ENCODE peak calls at places on chromosomes 12 and 14, in five cellular contexts. One of them, this sample, is unnamed.

GRCh38 chr12:92543359-92543758 is 159.4 kb upstream of the PLEKHG7 start:
- DNase-seq in Calu3: peak; percentile 70
- DNase-seq in lower lobe of right lung: no peak
- DNase-seq in fibroblast of mammary gland: peak; percentile 22
- DNase-seq in MG63: no peak
- DNase-seq in this sample: peak; percentile 88

GRCh38 chr14:20327005-20327869 is 5.8 kb downstream of the CCNB1IP1 start:
- DNase-seq in MG63: no peak
- DNase-seq in Calu3: peak; percentile 36
- DNase-seq in fibroblast of mammary gland: peak; percentile 83
- DNase-seq in lower lobe of right lung: no peak
- DNase-seq in this sample: peak; percentile 71

GRCh38 chr12:127690161-127690560 is 576.8 kb upstream of the TMEM132C start:
- DNase-seq in fibroblast of mammary gland: peak; percentile 5
- DNase-seq in lower lobe of right lung: no peak
- DNase-seq in MG63: no peak
- DNase-seq in Calu3: no peak
- DNase-seq in this sample: peak; percentile 18

GRCh38 chr12:78916845-78917480 is 52.4 kb downstream of the SYT1 start:
- DNase-seq in lower lobe of right lung: no peak
- DNase-seq in fibroblast of mammary gland: peak; percentile 34
- DNase-seq in MG63: no peak
- DNase-seq in Calu3: peak; percentile 65
- DNase-seq in this sample: peak; percentile 58

GRCh38 chr12:124861492-124861891 is 2.2 kb downstream of the SCARB1 start:
- DNase-seq in fibroblast of mammary gland: peak; percentile 64
- DNase-seq in lower lobe of right lung: no peak
- DNase-seq in MG63: peak; percentile 41
- DNase-seq in Calu3: no peak
- DNase-seq in this sample: peak; percentile 44

GRCh38 chr14:26605602-26606001 is 7.8 kb upstream of the NOVA1 start:
- DNase-seq in lower lobe of right lung: no peak
- DNase-seq in MG63: no peak
- DNase-seq in Calu3: no peak
- DNase-seq in fibroblast of mammary gland: no peak
- DNase-seq in this sample: no peak

GRCh38 chr12:67155863-67156262 is 113.3 kb upstream of the CAND1 start:
- DNase-seq in fibroblast of mammary gland: peak; percentile 59
- DNase-seq in Calu3: no peak
- DNase-seq in MG63: peak; percentile 73
- DNase-seq in lower lobe of right lung: no peak
- DNase-seq in this sample: no peak

GRCh38 chr12:2248901-2249381 is 196.2 kb downstream of the CACNA1C start:
- DNase-seq in Calu3: no peak
- DNase-seq in fibroblast of mammary gland: peak; percentile 25
- DNase-seq in lower lobe of right lung: no peak
- DNase-seq in MG63: no peak
- DNase-seq in this sample: no peak

GRCh38 chr12:29794869-29795268 is 11.1 kb upstream of the TMTC1 start:
- DNase-seq in Calu3: no peak
- DNase-seq in lower lobe of right lung: no peak
- DNase-seq in MG63: peak; percentile 40
- DNase-seq in fibroblast of mammary gland: no peak
- DNase-seq in this sample: no peak

GRCh38 chr14:37697489-37698121 is 102.2 kb downstream of the TTC6 start:
- DNase-seq in Calu3: no peak
- DNase-seq in MG63: no peak
- DNase-seq in fibroblast of mammary gland: peak; percentile 26
- DNase-seq in lower lobe of right lung: no peak
- DNase-seq in this sample: peak; percentile 54

GRCh38 chr14:63286071-63286470 is 32.7 kb downstream of the GPHB5 start:
- DNase-seq in lower lobe of right lung: no peak
- DNase-seq in MG63: no peak
- DNase-seq in Calu3: no peak
- DNase-seq in fibroblast of mammary gland: no peak
- DNase-seq in this sample: no peak

GRCh38 chr14:72104011-72104613 is 171.9 kb downstream of the RGS6 start:
- DNase-seq in MG63: peak; percentile 17
- DNase-seq in Calu3: peak; percentile 44
- DNase-seq in lower lobe of right lung: peak; percentile 49
- DNase-seq in fibroblast of mammary gland: no peak
- DNase-seq in this sample: peak; percentile 32

GRCh38 chr14:105314287-105315185 is at the start of gene PACS2:
- DNase-seq in MG63: peak; percentile 62
- DNase-seq in lower lobe of right lung: peak; percentile 82
- DNase-seq in fibroblast of mammary gland: peak; percentile 77
- DNase-seq in Calu3: peak; percentile 83
- DNase-seq in this sample: peak; percentile 72

GRCh38 chr12:83656004-83656403 is 969.3 kb downstream of the TMTC2 start:
- DNase-seq in Calu3: no peak
- DNase-seq in MG63: no peak
- DNase-seq in lower lobe of right lung: no peak
- DNase-seq in fibroblast of mammary gland: no peak
- DNase-seq in this sample: no peak

GRCh38 chr12:1634590-1635191 is 5.7 kb downstream of the WNT5B start:
- DNase-seq in fibroblast of mammary gland: peak; percentile 74
- DNase-seq in lower lobe of right lung: peak; percentile 87
- DNase-seq in MG63: peak; percentile 68
- DNase-seq in Calu3: peak; percentile 74
- DNase-seq in this sample: peak; percentile 80

GRCh38 chr12:93183940-93184663 is 193.6 kb upstream of the NUDT4 start:
- DNase-seq in MG63: no peak
- DNase-seq in Calu3: no peak
- DNase-seq in fibroblast of mammary gland: peak; percentile 45
- DNase-seq in lower lobe of right lung: no peak
- DNase-seq in this sample: peak; percentile 34

GRCh38 chr14:33916663-33917565 is 34.0 kb downstream of the EGLN3 start:
- DNase-seq in lower lobe of right lung: no peak
- DNase-seq in fibroblast of mammary gland: peak; percentile 61
- DNase-seq in MG63: peak; percentile 47
- DNase-seq in Calu3: no peak
- DNase-seq in this sample: peak; percentile 26

This sample was measured in HT-29.